ENCODE peak calls at places on chromosome 4, in six cellular contexts. E is WTC11, R is osteocyte, P is A549, B is right lobe of liver, Y is progenitor cell of endocrine pancreas. C is an unnamed sample.

GRCh38 chr4:8205749-8206611 is 6.9 kb downstream of the SH3TC1 start:
- DNase-seq in P (no peak), R (no peak), B (no peak), E (no peak), Y (no peak), C (peak)

GRCh38 chr4:67877086-67877485 is 6.7 kb downstream of the TMPRSS11D start:
- DNase-seq in Y (no peak), P (no peak), E (no peak), B (no peak), R (no peak), C (no peak)

GRCh38 chr4:6889101-6889735 is 20.4 kb upstream of the TBC1D14 start:
- DNase-seq in B (no peak), P (no peak), R (no peak), Y (no peak), E (no peak), C (no peak)

GRCh38 chr4:140027135-140027534 is 126.8 kb downstream of the MAML3 start:
- DNase-seq in B (no peak), P (no peak), Y (no peak), E (no peak), R (no peak), C (no peak)

GRCh38 chr4:101994247-101994775 is 203.8 kb downstream of the BANK1 start:
- DNase-seq in B (no peak), Y (no peak), P (no peak), R (no peak), E (no peak), C (no peak)

GRCh38 chr4:7427326-7428260 is 7.1 kb downstream of the PSAPL1 start:
- DNase-seq in E (peak), R (peak), Y (no peak), P (no peak), B (peak), C (no peak)

GRCh38 chr4:109315818-109316217 is 13.4 kb upstream of the COL25A1 start:
- DNase-seq in B (no peak), P (no peak), Y (no peak), E (no peak), R (no peak), C (no peak)

GRCh38 chr4:951594-952468 is 19.6 kb downstream of the TMEM175 start:
- DNase-seq in B (no peak), Y (no peak), P (no peak), E (no peak), R (no peak), C (no peak)

GRCh38 chr4:173125216-173125812 is 43.3 kb upstream of the GALNT7 start:
- DNase-seq in P (no peak), R (no peak), Y (no peak), B (no peak), E (no peak), C (no peak)

GRCh38 chr4:99949999-99950912 is at the start of gene H2AZ1:
- DNase-seq in E (peak), R (peak), B (peak), P (peak), Y (peak), C (peak)
- TF ChIP-seq CTCF in E (no peak), R (no peak), B (no peak), P (no peak), Y (no peak), C (no peak)

GRCh38 chr4:16026155-16026761 is 57.6 kb downstream of the PROM1 start:
- DNase-seq in E (no peak), Y (no peak), P (peak), B (no peak), R (no peak), C (peak)
- TF ChIP-seq CTCF in E (peak), Y (peak), P (peak), B (peak), R (peak), C (peak)

DNA sequence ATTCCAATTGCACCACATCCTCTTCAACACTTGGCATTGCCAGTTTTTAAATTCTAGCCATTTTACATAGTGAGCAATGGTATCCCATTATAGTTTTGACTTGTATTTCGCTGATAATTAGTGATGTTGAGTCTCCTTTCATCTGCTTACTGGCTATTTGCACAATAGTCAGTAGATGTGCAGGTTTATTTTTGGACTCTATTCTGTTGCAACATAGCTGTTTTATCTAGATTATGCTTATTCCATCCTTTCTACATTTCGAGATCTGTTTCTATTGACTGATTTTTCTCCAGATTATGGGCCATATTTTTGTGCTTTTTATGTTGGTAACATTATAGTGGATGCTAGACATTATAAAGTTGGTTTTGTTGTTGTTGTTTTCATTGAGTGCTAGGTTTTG is 106.1 kb downstream of the WWC2 start:
- DNase-seq in Y (no peak), R (no peak), E (no peak), B (no peak), P (no peak), C (no peak)
- TF ChIP-seq CTCF in Y (no peak), R (no peak), E (no peak), B (no peak), P (no peak), C (no peak)

GRCh38 chr4:115054836-115055235 is 58.6 kb downstream of the NDST4 start:
- DNase-seq in E (peak), Y (no peak), R (no peak), B (no peak), P (no peak), C (no peak)
- TF ChIP-seq CTCF in E (no peak), Y (no peak), R (no peak), B (no peak), P (no peak), C (no peak)

C was measured in mammary epithelial cell.